ENCODE peak calls at places on chromosomes 4 and X, in eight cellular contexts. L is effector memory CD4-positive, alpha-beta T cell; H is heart left ventricle; T is fibroblast of lung; F is AG04450; X is IMR-90; S is iPS DF 6.9; Y is transverse colon. E is an unnamed sample.

GRCh38 chrX:139905041-139905440 is 27.8 kb downstream of the ATP11C start:
- DNase-seq in L (no peak), H (no peak), T (no peak), F (no peak), X (no peak), S (no peak), Y (no peak), E (no peak)

GRCh38 chrX:139077303-139078131 is 366.0 kb upstream of the FGF13 start:
- DNase-seq in L (no peak), H (no peak), T (peak), F (no peak), X (no peak), S (no peak), Y (no peak), E (no peak)

GRCh38 chrX:15947648-15948317 is 93.2 kb upstream of the AP1S2 start:
- DNase-seq in L (no peak), H (no peak), T (peak), F (peak), X (peak), S (peak), Y (no peak), E (no peak)

GRCh38 chr4:77599378-77599777 is 6.2 kb upstream of the CXCL13 start:
- DNase-seq in L (no peak), H (no peak), T (peak), F (no peak), X (peak), S (peak), Y (no peak), E (no peak)

GRCh38 chrX:139237141-139237540 is 293.4 kb upstream of the F9 start:
- DNase-seq in L (no peak), H (no peak), T (no peak), F (no peak), X (no peak), S (no peak), Y (no peak), E (no peak)

GRCh38 chr4:38684951-38685350 is 21.0 kb downstream of the KLF3 start:
- DNase-seq in L (no peak), H (no peak), T (no peak), F (no peak), X (no peak), S (no peak), Y (no peak), E (no peak)

GRCh38 chr4:20916106-20916505 is 215.8 kb downstream of the PACRGL start:
- DNase-seq in L (peak), H (no peak), T (no peak), F (no peak), X (no peak), S (no peak), Y (peak), E (no peak)

GRCh38 chr4:124708517-124709300 is 3.8 kb downstream of the ANKRD50 start:
- DNase-seq in L (no peak), H (no peak), T (peak), F (no peak), X (peak), S (no peak), Y (no peak), E (no peak)

GRCh38 chrX:86102341-86102740 is 45.9 kb upstream of the DACH2 start:
- DNase-seq in L (no peak), H (no peak), T (no peak), F (no peak), X (no peak), S (no peak), Y (no peak), E (no peak)

GRCh38 chr4:16290681-16291420 is 64.6 kb upstream of the TAPT1 start:
- DNase-seq in L (no peak), H (no peak), T (no peak), F (no peak), X (no peak), S (no peak), Y (no peak), E (no peak)

GRCh38 chr4:64539234-64539849 is 130.1 kb upstream of the TECRL start:
- DNase-seq in L (no peak), H (no peak), T (peak), F (no peak), X (peak), S (peak), Y (peak), E (peak)

GRCh38 chrX:49291615-49292337 is 11.7 kb upstream of the GAGE10 start:
- DNase-seq in L (peak), H (no peak), T (peak), F (peak), X (peak), S (peak), Y (peak), E (peak)

GRCh38 chr4:53601251-53601764 is 10.0 kb upstream of the LNX1 start:
- DNase-seq in L (no peak), H (no peak), T (no peak), F (no peak), X (no peak), S (no peak), Y (peak), E (peak)

GRCh38 chr4:25531272-25531671 is 124.4 kb upstream of the SLC34A2 start:
- DNase-seq in L (no peak), H (no peak), T (no peak), F (no peak), X (no peak), S (no peak), Y (no peak), E (no peak)

GRCh38 chr4:182213024-182213423 is 30.2 kb upstream of the TENM3 start:
- DNase-seq in L (no peak), H (no peak), T (peak), F (no peak), X (peak), S (no peak), Y (no peak), E (no peak)

GRCh38 chr4:100852326-100852725 is 334.5 kb upstream of the EMCN start:
- DNase-seq in L (no peak), H (no peak), T (no peak), F (no peak), X (no peak), S (no peak), Y (no peak), E (no peak)

GRCh38 chr4:140851032-140851636 is 94.9 kb upstream of the TBC1D9 start:
- DNase-seq in L (no peak), H (no peak), T (peak), F (peak), X (peak), S (peak), Y (peak), E (no peak)

GRCh38 chr4:126318376-126318775 is 1003.6 kb downstream of the FAT4 start:
- DNase-seq in L (no peak), H (no peak), T (no peak), F (no peak), X (no peak), S (no peak), Y (no peak), E (no peak)

GRCh38 chr4:128159967-128160366 is 98.9 kb downstream of the LARP1B start:
- DNase-seq in L (no peak), H (no peak), T (peak), F (peak), X (peak), S (no peak), Y (no peak), E (no peak)

GRCh38 chr4:35105486-35105885 is 1138.8 kb downstream of the ARAP2 start:
- DNase-seq in L (no peak), H (no peak), T (no peak), F (no peak), X (no peak), S (no peak), Y (no peak), E (no peak)

GRCh38 chr4:141132689-141133145 is 552 bp downstream of the RNF150 start:
- DNase-seq in L (no peak), H (peak), T (peak), F (no peak), X (peak), S (no peak), Y (peak), E (no peak)

GRCh38 chr4:67327245-67327860 is 217.9 kb downstream of the CENPC start:
- DNase-seq in L (peak), H (no peak), T (peak), F (peak), X (peak), S (peak), Y (peak), E (no peak)

GRCh38 chr4:40395166-40395900 is 60.2 kb downstream of the CHRNA9 start:
- DNase-seq in L (no peak), H (no peak), T (no peak), F (no peak), X (no peak), S (no peak), Y (no peak), E (no peak)

GRCh38 chrX:41716767-41717473 is 7.1 kb upstream of the GPR82 start:
- DNase-seq in L (no peak), H (no peak), T (no peak), F (no peak), X (no peak), S (no peak), Y (no peak), E (no peak)

GRCh38 chrX:41705680-41706374 is 17.1 kb downstream of the GPR34 start:
- DNase-seq in L (no peak), H (no peak), T (no peak), F (no peak), X (no peak), S (no peak), Y (no peak), E (no peak)

GRCh38 chrX:41716217-41716616 is 7.8 kb upstream of the GPR82 start:
- DNase-seq in L (no peak), H (no peak), T (no peak), F (no peak), X (no peak), S (no peak), Y (no peak), E (no peak)

GRCh38 chrX:41707218-41707617 is 16.8 kb upstream of the GPR82 start:
- DNase-seq in L (no peak), H (no peak), T (no peak), F (no peak), X (no peak), S (no peak), Y (no peak), E (no peak)

GRCh38 chrX:41711021-41711667 is 12.8 kb upstream of the GPR82 start:
- DNase-seq in L (no peak), H (no peak), T (no peak), F (no peak), X (no peak), S (no peak), Y (no peak), E (no peak)
- H3K27ac ChIP-seq in L (no peak), H (no peak), T (no peak), F (no peak), X (no peak), S (no peak), Y (no peak), E (no peak)

GRCh38 chr4:105843941-105844340 is 51.3 kb upstream of the NPNT start:
- DNase-seq in L (no peak), H (no peak), T (no peak), F (no peak), X (no peak), S (no peak), Y (no peak), E (no peak)
- H3K27ac ChIP-seq in L (no peak), H (no peak), T (no peak), F (no peak), X (no peak), S (no peak), Y (no peak), E (no peak)

DNA sequence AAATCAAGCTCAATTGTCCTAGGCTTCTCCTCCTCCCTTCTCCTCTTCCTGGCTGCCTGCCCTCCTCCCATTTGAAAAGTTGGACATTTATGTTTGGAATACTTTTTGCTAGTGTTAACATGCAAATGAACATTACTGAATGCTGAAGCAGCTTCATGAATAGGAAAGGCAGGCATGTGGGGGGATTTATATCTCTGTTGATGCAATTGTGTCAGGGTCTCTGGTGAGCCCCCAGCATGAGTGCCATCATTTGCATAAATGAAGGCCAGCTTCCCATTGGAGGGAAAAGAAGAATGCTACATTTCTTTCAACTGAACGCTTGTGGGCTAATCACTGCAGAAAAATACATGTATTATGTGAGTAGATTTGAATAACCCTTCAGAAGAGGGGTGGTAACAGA is 160.0 kb upstream of the NDST3 start:
- DNase-seq in L (no peak), H (no peak), T (no peak), F (no peak), X (no peak), S (no peak), Y (no peak), E (no peak)
- H3K27ac ChIP-seq in L (no peak), H (no peak), T (no peak), F (no peak), X (no peak), S (no peak), Y (peak), E (no peak)

GRCh38 chrX:38326086-38326485 is 1.2 kb downstream of the RPGR start:
- DNase-seq in L (no peak), H (no peak), T (no peak), F (no peak), X (no peak), S (no peak), Y (no peak), E (no peak)
- H3K27ac ChIP-seq in L (no peak), H (peak), T (peak), F (no peak), X (no peak), S (no peak), Y (peak), E (no peak)

GRCh38 chr4:1250527-1250812 is 1.5 kb upstream of the CTBP1 start:
- DNase-seq in L (no peak), H (peak), T (no peak), F (no peak), X (no peak), S (no peak), Y (no peak), E (no peak)
- H3K27ac ChIP-seq in L (peak), H (no peak), T (no peak), F (no peak), X (no peak), S (no peak), Y (peak), E (peak)

DNA sequence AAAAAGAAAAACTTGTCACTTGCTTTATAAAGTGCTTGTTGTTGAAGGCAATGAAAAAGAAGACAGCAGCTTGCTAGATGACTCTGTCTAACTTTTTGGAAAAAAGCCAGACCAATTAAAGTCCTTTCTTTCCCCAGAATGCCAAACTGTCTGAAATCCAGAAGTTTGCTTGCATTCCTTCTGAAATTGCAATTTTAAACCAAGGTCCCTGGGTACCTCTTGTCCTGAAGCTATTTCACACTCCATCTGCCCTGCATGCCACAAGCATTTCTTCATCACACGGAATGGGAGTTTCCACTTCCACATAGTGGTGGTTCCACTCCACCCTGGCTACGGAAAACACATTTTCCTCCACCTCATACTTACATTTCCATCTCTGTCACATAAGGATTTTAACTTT is 101.0 kb downstream of the PAPSS1 start:
- DNase-seq in L (no peak), H (no peak), T (peak), F (peak), X (peak), S (no peak), Y (no peak), E (no peak)
- H3K27ac ChIP-seq in L (no peak), H (no peak), T (no peak), F (no peak), X (no peak), S (no peak), Y (no peak), E (no peak)

DNA sequence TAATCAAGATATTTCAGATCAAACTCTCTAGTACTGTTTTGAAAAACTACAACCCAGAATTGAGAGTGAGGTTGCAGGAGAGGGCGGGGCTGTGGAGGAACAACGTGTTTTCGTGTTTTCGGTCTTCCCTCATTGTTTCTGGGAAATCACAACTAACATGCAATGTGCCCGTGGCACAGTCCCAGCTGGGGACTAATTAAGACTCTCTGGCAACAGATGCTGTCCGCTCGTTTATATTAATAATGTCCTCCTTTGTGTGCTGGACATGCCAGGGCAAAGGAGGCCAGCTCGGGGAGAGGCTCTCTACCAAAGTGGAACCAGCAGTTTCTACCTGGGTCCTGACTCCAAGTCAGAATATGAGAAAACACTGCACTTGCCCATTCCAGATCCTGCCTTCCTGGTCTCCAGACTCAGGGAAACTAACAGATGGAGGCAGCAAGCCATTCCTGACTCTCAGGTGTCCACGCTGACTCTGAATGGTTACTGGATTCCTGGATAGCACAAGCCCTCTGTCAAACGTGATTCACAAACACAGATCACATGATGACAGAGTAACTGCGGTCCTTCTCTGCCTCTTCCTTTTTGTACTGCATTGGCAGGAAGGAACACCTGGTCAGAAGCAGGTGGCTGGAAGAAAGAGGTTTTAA is 65.1 kb downstream of the COQ2 start:
- DNase-seq in L (no peak), H (no peak), T (no peak), F (no peak), X (no peak), S (no peak), Y (peak), E (no peak)
- H3K27ac ChIP-seq in L (peak), H (no peak), T (no peak), F (no peak), X (no peak), S (no peak), Y (peak), E (peak)

E was measured in pancreas.